ENCODE peak calls at places on chromosomes 2 and 18, in seven cellular contexts. Z, I, O, E, B, S and R are unnamed samples.

GRCh38 chr2:9937258-9937657 is 14.2 kb upstream of the GRHL1 start:
- DNase-seq in Z (no peak), O (no peak), S (no peak), E (no peak), B (no peak), I (no peak), R (no peak)

GRCh38 chr2:101517753-101518152 is 42.8 kb upstream of the RFX8 start:
- DNase-seq in O (no peak), S (no peak), E (peak; percentile 45), B (no peak), I (no peak), Z (peak; percentile 65), R (no peak)

GRCh38 chr18:2907459-2908145 is 60.8 kb downstream of the EMILIN2 start:
- DNase-seq in S (no peak), O (no peak), B (peak; percentile 32), Z (no peak), E (no peak), I (no peak), R (no peak)

GRCh38 chr2:126804347-126804746 is 94.3 kb upstream of the TEX51 start:
- DNase-seq in Z (no peak), I (no peak), S (no peak), E (no peak), B (no peak), O (no peak), R (no peak)

GRCh38 chr2:168457177-168457905 is 1.3 kb downstream of the CERS6 start:
- DNase-seq in O (no peak), S (peak; percentile 42), I (no peak), E (no peak), B (no peak), Z (no peak), R (no peak)

GRCh38 chr2:71544919-71545571 is 91.7 kb downstream of the DYSF start:
- DNase-seq in S (no peak), Z (no peak), O (no peak), B (no peak), I (no peak), E (no peak), R (no peak)

GRCh38 chr2:237152361-237152760 is 66.7 kb downstream of the COPS8 start:
- DNase-seq in I (no peak), B (no peak), E (no peak), Z (no peak), O (no peak), S (no peak), R (no peak)

GRCh38 chr18:76167440-76167839 is 327.6 kb downstream of the ZNF516 start:
- DNase-seq in E (no peak), S (no peak), I (no peak), Z (no peak), B (no peak), O (no peak), R (no peak)

GRCh38 chr18:47601608-47602272 is 328.7 kb downstream of the SMAD2 start:
- DNase-seq in O (no peak), E (no peak), I (no peak), Z (no peak), S (no peak), B (peak; percentile 35), R (no peak)

GRCh38 chr18:9817725-9818422 is 67.9 kb upstream of the TXNDC2 start:
- DNase-seq in Z (no peak), I (no peak), E (no peak), O (no peak), B (no peak), S (no peak), R (no peak)

GRCh38 chr2:54763636-54764291 is 40.3 kb downstream of the EML6 start:
- DNase-seq in S (no peak), E (no peak), I (no peak), B (no peak), Z (no peak), O (peak; percentile 40), R (no peak)

GRCh38 chr2:8058652-8059051 is 623.2 kb upstream of the ID2 start:
- DNase-seq in O (no peak), S (no peak), E (no peak), Z (no peak), B (no peak), I (no peak), R (no peak)

GRCh38 chr2:96118698-96119388 is 2.5 kb upstream of the ADRA2B start:
- DNase-seq in E (no peak), S (no peak), O (no peak), I (no peak), Z (no peak), B (no peak), R (no peak)

GRCh38 chr2:68043719-68044498 is 18.9 kb downstream of the C1D start:
- DNase-seq in S (no peak), O (no peak), I (no peak), E (no peak), Z (peak; percentile 87), B (no peak), R (no peak)

GRCh38 chr18:46158498-46158897 is 54.3 kb downstream of the HAUS1 start:
- DNase-seq in I (no peak), Z (peak; percentile 26), O (no peak), S (no peak), E (no peak), B (no peak), R (no peak)

GRCh38 chr2:196586511-196586991 is 53.0 kb upstream of the CCDC150 start:
- DNase-seq in E (no peak), O (no peak), I (no peak), Z (peak; percentile 86), B (no peak), S (no peak), R (no peak)

GRCh38 chr2:217231212-217231611 is 371.3 kb upstream of the TNP1 start:
- DNase-seq in I (no peak), B (no peak), Z (peak; percentile 63), E (no peak), O (no peak), S (no peak), R (no peak)

GRCh38 chr18:78685980-78686530 is 293.6 kb upstream of the SALL3 start:
- DNase-seq in I (no peak), E (no peak), O (no peak), S (no peak), Z (no peak), B (no peak), R (no peak)
- TF ChIP-seq RAD21 in I (no peak), E (no peak), O (no peak), S (no peak), Z (no peak), B (no peak), R (no peak)

GRCh38 chr2:232316382-232317190 is 62.0 kb upstream of the ALPP start:
- DNase-seq in B (no peak), O (no peak), S (no peak), I (no peak), E (no peak), Z (no peak), R (no peak)

GRCh38 chr2:232319117-232320037 is 59.2 kb upstream of the ALPP start:
- DNase-seq in I (no peak), E (no peak), B (no peak), O (no peak), S (no peak), Z (no peak), R (no peak)

GRCh38 chr2:232315049-232315922 is 63.3 kb upstream of the ALPP start:
- DNase-seq in I (no peak), O (no peak), Z (peak; percentile 30), B (no peak), S (peak; percentile 63), E (no peak), R (no peak)

GRCh38 chr2:232318175-232318855 is 60.2 kb upstream of the ALPP start:
- DNase-seq in S (no peak), Z (no peak), O (no peak), I (no peak), B (no peak), E (no peak), R (no peak)

DNA sequence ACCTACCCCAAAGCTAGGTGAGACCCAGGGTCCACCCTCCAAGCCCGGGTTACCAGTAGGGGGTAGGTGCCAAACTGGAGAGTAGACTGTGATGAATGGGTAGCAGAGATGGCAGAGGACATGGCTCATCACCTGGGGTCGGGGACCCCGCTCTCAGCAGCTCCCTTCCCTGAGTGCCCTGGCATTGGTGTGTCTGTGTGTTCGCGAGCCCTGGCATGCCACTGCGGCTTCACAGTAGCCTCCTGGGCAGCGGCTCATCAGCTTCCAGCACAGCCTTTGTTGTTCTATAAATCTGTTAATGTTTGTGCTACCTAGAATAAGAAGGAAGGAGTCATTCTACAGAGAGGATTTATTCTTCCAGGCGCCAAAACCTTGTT is 62.6 kb upstream of the ALPP start:
- DNase-seq in S (no peak), O (no peak), I (no peak), Z (no peak), B (no peak), E (no peak), R (no peak)
- H3K9ac ChIP-seq in S (no peak overlapping the region), O (no peak overlapping the region), I (no peak overlapping the region), Z (no peak overlapping the region), B (no peak overlapping the region), E (no peak overlapping the region), R (no peak overlapping the region)

DNA sequence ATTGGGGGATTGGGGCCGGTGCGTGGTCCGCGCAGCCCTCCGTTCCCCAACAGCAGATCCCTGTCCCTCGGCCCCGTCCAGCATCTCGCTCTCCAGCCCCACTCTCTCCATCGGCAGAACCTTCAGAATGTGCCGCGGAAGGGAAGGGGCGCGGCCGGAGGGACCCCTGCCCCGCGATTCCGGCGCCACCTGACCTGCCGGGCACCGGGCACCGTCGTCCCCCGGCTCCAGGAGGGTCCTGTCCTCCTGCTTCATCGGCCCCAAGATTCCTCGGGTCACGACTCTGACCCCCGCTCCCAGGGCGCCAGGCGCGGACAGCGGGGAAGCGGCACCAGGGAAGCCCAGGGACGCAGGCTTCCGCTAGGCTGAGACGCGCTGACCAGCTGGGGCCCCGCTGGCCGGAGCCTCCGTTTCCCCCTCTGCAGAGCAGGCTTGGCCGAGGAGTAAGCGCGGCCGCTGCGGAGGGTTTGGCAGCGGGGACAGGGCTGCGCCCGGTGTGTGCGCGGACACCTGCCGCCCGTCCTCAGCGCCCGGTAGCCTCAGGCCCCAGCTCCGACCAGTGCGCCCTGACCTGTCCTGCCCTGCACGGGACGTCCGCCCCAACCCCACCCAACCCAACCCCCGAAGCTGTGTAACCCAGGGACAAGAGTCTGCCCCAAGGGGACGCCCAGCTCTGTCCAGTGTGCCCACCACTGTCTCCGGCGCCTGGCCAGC is 16.8 kb upstream of the BOK start:
- DNase-seq in S (no peak), B (peak; percentile 71), Z (no peak), O (no peak), E (no peak), I (no peak), R (no peak)
- H3K4me3 ChIP-seq in S (no peak overlapping the region), B (peak overlapping the region; percentile 35), Z (no peak overlapping the region), O (no peak overlapping the region), E (no peak overlapping the region), I (no peak overlapping the region), R (peak overlapping the region; percentile 64)

DNA sequence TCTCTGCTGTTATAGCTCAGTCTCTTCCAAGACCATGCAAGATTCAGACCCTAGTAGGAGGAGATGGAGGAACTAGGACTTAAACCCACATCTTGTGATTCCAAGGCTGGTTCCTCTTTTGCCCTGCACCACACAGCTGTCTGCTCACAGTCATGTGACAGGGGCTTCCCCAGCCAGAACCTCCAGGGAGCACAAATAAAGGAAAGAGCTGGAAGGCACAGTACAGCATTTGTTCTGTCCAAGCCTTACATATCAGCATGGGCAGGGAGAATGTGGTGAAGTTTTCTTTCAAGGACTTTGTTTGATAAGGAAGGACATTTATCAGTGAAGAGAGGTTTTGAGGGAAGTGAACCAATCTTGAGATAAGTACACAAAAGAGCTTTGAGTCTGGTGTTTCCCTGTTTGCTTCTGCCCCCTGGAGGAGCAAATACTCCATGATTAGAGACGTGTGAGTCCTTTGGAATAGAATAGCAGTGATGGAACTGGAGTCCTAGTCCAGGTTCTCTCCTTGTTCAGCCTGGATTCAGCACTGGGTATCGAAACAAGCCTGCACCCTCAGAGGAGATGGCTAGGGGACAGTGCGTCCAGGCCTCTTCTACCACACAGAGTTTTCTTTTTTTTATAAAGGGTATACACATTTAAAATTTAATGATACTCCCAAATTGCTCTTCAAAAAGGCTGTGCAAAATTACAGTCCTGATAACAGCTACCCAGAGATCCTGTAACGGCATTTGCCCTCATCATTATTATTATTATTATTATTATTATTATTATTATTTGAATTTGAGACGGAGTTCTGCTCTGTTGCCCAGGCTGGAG is 24.6 kb upstream of the CASP10 start:
- DNase-seq in O (peak; percentile 66), I (peak; percentile 61), E (peak; percentile 91), Z (peak; percentile 83), S (peak; percentile 77), B (peak; percentile 76), R (peak; percentile 55)
- TF ChIP-seq RAD21 in O (peak; percentile 90), I (peak; percentile 97), E (peak; percentile 89), Z (peak; percentile 89), S (peak; percentile 77), B (peak; percentile 91), R (peak; percentile 89)